ENCODE peak calls at places on chromosome 10, in ten cellular contexts. One of them, this sample, is unnamed.

GRCh38 chr10:16518822-16519221 is 2.9 kb downstream of the C1QL3 start:
- DNase-seq in heart right ventricle: no peak
- DNase-seq in fibroblast of lung: peak; percentile 13
- DNase-seq in kidney: no peak
- DNase-seq in uterus: no peak
- DNase-seq in heart left ventricle: no peak
- DNase-seq in CD8-positive, alpha-beta T cell: no peak
- DNase-seq in cardiac muscle cell: no peak
- DNase-seq in right cardiac atrium: no peak
- DNase-seq in mesendoderm: no peak
- DNase-seq in this sample: no peak

GRCh38 chr10:131968949-131969348 is 12.8 kb downstream of the BNIP3 start:
- DNase-seq in heart right ventricle: no peak
- DNase-seq in fibroblast of lung: no peak
- DNase-seq in kidney: no peak
- DNase-seq in uterus: no peak
- DNase-seq in heart left ventricle: no peak
- DNase-seq in CD8-positive, alpha-beta T cell: no peak
- DNase-seq in cardiac muscle cell: no peak
- DNase-seq in right cardiac atrium: no peak
- DNase-seq in mesendoderm: no peak
- DNase-seq in this sample: no peak

GRCh38 chr10:73065441-73065840 is 31.2 kb downstream of the P4HA1 start:
- DNase-seq in heart right ventricle: no peak
- DNase-seq in fibroblast of lung: peak; percentile 4
- DNase-seq in kidney: no peak
- DNase-seq in uterus: no peak
- DNase-seq in heart left ventricle: no peak
- DNase-seq in CD8-positive, alpha-beta T cell: no peak
- DNase-seq in cardiac muscle cell: no peak
- DNase-seq in right cardiac atrium: no peak
- DNase-seq in mesendoderm: no peak
- DNase-seq in this sample: no peak

GRCh38 chr10:612696-613095 is 76.8 kb downstream of the DIP2C start:
- DNase-seq in heart right ventricle: no peak
- DNase-seq in fibroblast of lung: no peak
- DNase-seq in kidney: peak; percentile 18
- DNase-seq in uterus: no peak
- DNase-seq in heart left ventricle: no peak
- DNase-seq in CD8-positive, alpha-beta T cell: no peak
- DNase-seq in cardiac muscle cell: no peak
- DNase-seq in right cardiac atrium: no peak
- DNase-seq in mesendoderm: no peak
- DNase-seq in this sample: no peak

GRCh38 chr10:42690449-42691360 is 52.3 kb upstream of the ZNF33B start:
- DNase-seq in heart right ventricle: no peak
- DNase-seq in fibroblast of lung: no peak
- DNase-seq in kidney: no peak
- DNase-seq in uterus: no peak
- DNase-seq in heart left ventricle: no peak
- DNase-seq in CD8-positive, alpha-beta T cell: no peak
- DNase-seq in cardiac muscle cell: no peak
- DNase-seq in right cardiac atrium: no peak
- DNase-seq in mesendoderm: peak; percentile 0
- DNase-seq in this sample: no peak

GRCh38 chr10:8659982-8660381 is 605.5 kb downstream of the GATA3 start:
- DNase-seq in heart right ventricle: no peak
- DNase-seq in fibroblast of lung: no peak
- DNase-seq in kidney: no peak
- DNase-seq in uterus: no peak
- DNase-seq in heart left ventricle: no peak
- DNase-seq in CD8-positive, alpha-beta T cell: no peak
- DNase-seq in cardiac muscle cell: no peak
- DNase-seq in right cardiac atrium: no peak
- DNase-seq in mesendoderm: no peak
- DNase-seq in this sample: no peak

GRCh38 chr10:119658274-119658673 is 7.1 kb downstream of the BAG3 start:
- DNase-seq in heart right ventricle: peak; percentile 79
- DNase-seq in fibroblast of lung: peak; percentile 93
- DNase-seq in kidney: peak; percentile 95
- DNase-seq in uterus: peak; percentile 86
- DNase-seq in heart left ventricle: peak; percentile 63
- DNase-seq in CD8-positive, alpha-beta T cell: no peak
- DNase-seq in cardiac muscle cell: peak; percentile 90
- DNase-seq in right cardiac atrium: peak; percentile 88
- DNase-seq in mesendoderm: peak; percentile 88
- DNase-seq in this sample: peak; percentile 70

GRCh38 chr10:77816311-77816710 is 110.2 kb downstream of the DLG5 start:
- DNase-seq in heart right ventricle: no peak
- DNase-seq in fibroblast of lung: no peak
- DNase-seq in kidney: peak; percentile 54
- DNase-seq in uterus: no peak
- DNase-seq in heart left ventricle: no peak
- DNase-seq in CD8-positive, alpha-beta T cell: no peak
- DNase-seq in cardiac muscle cell: no peak
- DNase-seq in right cardiac atrium: no peak
- DNase-seq in mesendoderm: no peak
- DNase-seq in this sample: no peak

DNA sequence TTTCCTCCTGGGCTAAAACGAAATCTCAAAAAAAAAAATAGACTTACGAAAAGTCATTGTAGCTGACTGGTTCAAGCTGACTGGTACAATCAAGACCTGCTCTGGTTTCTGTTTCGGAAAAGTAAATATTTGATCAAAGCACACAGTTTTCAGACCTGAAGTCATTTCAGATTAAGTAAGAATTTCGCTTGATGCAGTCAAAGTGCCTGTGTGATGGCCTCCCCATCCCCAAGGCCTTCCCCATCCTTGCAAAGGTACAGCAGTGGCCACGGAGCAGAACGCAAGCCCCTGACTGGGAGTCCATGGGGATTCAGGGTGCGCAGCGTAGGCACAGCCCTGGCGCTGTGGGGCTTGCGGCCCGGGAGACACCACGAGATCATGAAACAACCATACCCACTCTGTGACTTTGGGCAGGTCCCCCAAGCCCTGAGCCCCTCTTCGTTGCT is 29.2 kb downstream of the CHST15 start:
- DNase-seq in heart right ventricle: no peak
- DNase-seq in fibroblast of lung: no peak
- DNase-seq in kidney: no peak
- DNase-seq in uterus: no peak
- DNase-seq in heart left ventricle: no peak
- DNase-seq in CD8-positive, alpha-beta T cell: no peak
- DNase-seq in cardiac muscle cell: no peak
- DNase-seq in right cardiac atrium: no peak
- DNase-seq in mesendoderm: no peak
- DNase-seq in this sample: no peak
- H3K4me1 ChIP-seq in heart right ventricle: peaks cover 9% of the 10 kb centered on the region
- H3K4me1 ChIP-seq in fibroblast of lung: no peaks in the 10 kb centered on the region
- H3K4me1 ChIP-seq in kidney: peaks cover 11% of the 10 kb centered on the region
- H3K4me1 ChIP-seq in uterus: no peaks in the 10 kb centered on the region
- H3K4me1 ChIP-seq in heart left ventricle: peaks cover 18% of the 10 kb centered on the region
- H3K4me1 ChIP-seq in CD8-positive, alpha-beta T cell: peaks cover 12% of the 10 kb centered on the region
- H3K4me1 ChIP-seq in cardiac muscle cell: no peaks in the 10 kb centered on the region
- H3K4me1 ChIP-seq in right cardiac atrium: peaks cover 5% of the 10 kb centered on the region
- H3K4me1 ChIP-seq in mesendoderm: peaks cover 9% of the 10 kb centered on the region
- H3K4me1 ChIP-seq in this sample: peaks cover 9% of the 10 kb centered on the region

GRCh38 chr10:70576803-70577517 is 25.6 kb downstream of the PRF1 start:
- DNase-seq in heart right ventricle: no peak
- DNase-seq in fibroblast of lung: peak; percentile 30
- DNase-seq in kidney: no peak
- DNase-seq in uterus: no peak
- DNase-seq in heart left ventricle: no peak
- DNase-seq in CD8-positive, alpha-beta T cell: no peak
- DNase-seq in cardiac muscle cell: no peak
- DNase-seq in right cardiac atrium: no peak
- DNase-seq in mesendoderm: no peak
- DNase-seq in this sample: no peak

GRCh38 chr10:70575486-70575873 is 27.1 kb downstream of the PRF1 start:
- DNase-seq in heart right ventricle: no peak
- DNase-seq in fibroblast of lung: no peak
- DNase-seq in kidney: peak; percentile 66
- DNase-seq in uterus: no peak
- DNase-seq in heart left ventricle: no peak
- DNase-seq in CD8-positive, alpha-beta T cell: no peak
- DNase-seq in cardiac muscle cell: no peak
- DNase-seq in right cardiac atrium: no peak
- DNase-seq in mesendoderm: no peak
- DNase-seq in this sample: no peak

GRCh38 chr10:70573599-70574506 is 28.7 kb downstream of the PRF1 start:
- DNase-seq in heart right ventricle: no peak
- DNase-seq in fibroblast of lung: no peak
- DNase-seq in kidney: peak; percentile 10
- DNase-seq in uterus: no peak
- DNase-seq in heart left ventricle: no peak
- DNase-seq in CD8-positive, alpha-beta T cell: no peak
- DNase-seq in cardiac muscle cell: no peak
- DNase-seq in right cardiac atrium: no peak
- DNase-seq in mesendoderm: no peak
- DNase-seq in this sample: no peak

GRCh38 chr10:70578371-70578947 is 24.1 kb downstream of the PRF1 start:
- DNase-seq in heart right ventricle: no peak
- DNase-seq in fibroblast of lung: peak; percentile 58
- DNase-seq in kidney: peak; percentile 12
- DNase-seq in uterus: no peak
- DNase-seq in heart left ventricle: no peak
- DNase-seq in CD8-positive, alpha-beta T cell: peak; percentile 54
- DNase-seq in cardiac muscle cell: peak; percentile 60
- DNase-seq in right cardiac atrium: no peak
- DNase-seq in mesendoderm: no peak
- DNase-seq in this sample: peak; percentile 89

DNA sequence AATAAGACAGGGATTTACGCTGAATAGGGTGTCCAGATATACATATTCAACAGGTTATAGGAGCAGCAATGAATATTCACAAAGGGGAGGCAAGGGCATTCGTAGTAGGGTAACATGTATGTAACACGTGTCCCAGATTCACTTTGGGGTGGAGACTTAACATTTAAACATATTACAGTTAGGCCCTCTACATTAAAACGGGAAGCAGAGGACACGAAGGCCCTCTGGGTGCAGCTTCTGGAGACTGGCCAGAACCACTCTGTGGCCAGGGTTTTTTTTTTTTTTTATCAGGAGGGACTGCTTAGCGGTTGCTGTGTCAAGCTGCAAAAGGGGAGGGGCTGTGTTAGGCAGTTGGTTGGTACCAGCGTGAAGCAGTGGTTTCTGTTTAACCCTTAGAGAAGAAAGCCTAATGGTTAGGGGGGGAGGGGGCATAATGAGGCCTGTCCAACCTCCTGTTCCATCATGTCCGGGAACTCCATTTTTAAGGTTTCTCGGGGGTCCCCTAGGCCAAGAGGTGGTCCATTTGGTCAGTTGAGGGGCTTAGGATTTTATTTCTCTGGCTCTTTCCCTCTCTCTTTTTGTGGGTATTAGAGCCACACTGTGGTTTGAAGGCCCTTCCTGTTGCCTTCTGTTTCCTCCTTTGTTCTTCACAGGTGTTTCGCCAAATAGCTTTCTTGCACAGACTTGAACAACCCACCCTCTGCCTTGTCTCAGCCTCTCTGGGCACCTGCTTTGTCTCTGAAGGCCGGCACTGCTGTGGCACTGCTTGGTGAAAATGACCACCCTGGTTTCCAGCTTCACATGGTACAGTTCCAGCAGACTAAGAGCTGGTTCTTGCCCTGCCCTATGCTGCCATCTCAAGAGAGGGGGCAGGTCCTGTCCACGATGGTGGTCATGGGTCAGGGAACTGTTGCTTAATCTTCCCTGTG is 26.4 kb downstream of the PRF1 start:
- DNase-seq in heart right ventricle: peak; percentile 38
- DNase-seq in fibroblast of lung: peak; percentile 66
- DNase-seq in kidney: peak; percentile 61
- DNase-seq in uterus: no peak
- DNase-seq in heart left ventricle: peak; percentile 69
- DNase-seq in CD8-positive, alpha-beta T cell: no peak
- DNase-seq in cardiac muscle cell: peak; percentile 77
- DNase-seq in right cardiac atrium: peak; percentile 57
- DNase-seq in mesendoderm: peak; percentile 26
- DNase-seq in this sample: no peak
- H3K4me3 ChIP-seq in heart right ventricle: no peak overlapping the region
- H3K4me3 ChIP-seq in fibroblast of lung: no peak overlapping the region
- H3K4me3 ChIP-seq in kidney: no peak overlapping the region
- H3K4me3 ChIP-seq in uterus: no peak overlapping the region
- H3K4me3 ChIP-seq in heart left ventricle: no peak overlapping the region
- H3K4me3 ChIP-seq in CD8-positive, alpha-beta T cell: no peak overlapping the region
- H3K4me3 ChIP-seq in cardiac muscle cell: no peak overlapping the region
- H3K4me3 ChIP-seq in right cardiac atrium: no peak overlapping the region
- H3K4me3 ChIP-seq in mesendoderm: no peak overlapping the region
- H3K4me3 ChIP-seq in this sample: no peak overlapping the region

GRCh38 chr10:122124342-122124741 is 135.4 kb downstream of the TACC2 start:
- DNase-seq in heart right ventricle: no peak
- DNase-seq in fibroblast of lung: no peak
- DNase-seq in kidney: peak; percentile 58
- DNase-seq in uterus: no peak
- DNase-seq in heart left ventricle: no peak
- DNase-seq in CD8-positive, alpha-beta T cell: no peak
- DNase-seq in cardiac muscle cell: no peak
- DNase-seq in right cardiac atrium: no peak
- DNase-seq in mesendoderm: no peak
- DNase-seq in this sample: no peak

GRCh38 chr10:122121059-122121458 is 132.1 kb downstream of the TACC2 start:
- DNase-seq in heart right ventricle: no peak
- DNase-seq in fibroblast of lung: no peak
- DNase-seq in kidney: no peak
- DNase-seq in uterus: no peak
- DNase-seq in heart left ventricle: no peak
- DNase-seq in CD8-positive, alpha-beta T cell: no peak
- DNase-seq in cardiac muscle cell: no peak
- DNase-seq in right cardiac atrium: no peak
- DNase-seq in mesendoderm: no peak
- DNase-seq in this sample: no peak

GRCh38 chr10:122122493-122122892 is 133.5 kb downstream of the TACC2 start:
- DNase-seq in heart right ventricle: no peak
- DNase-seq in fibroblast of lung: no peak
- DNase-seq in kidney: peak; percentile 31
- DNase-seq in uterus: no peak
- DNase-seq in heart left ventricle: no peak
- DNase-seq in CD8-positive, alpha-beta T cell: no peak
- DNase-seq in cardiac muscle cell: no peak
- DNase-seq in right cardiac atrium: no peak
- DNase-seq in mesendoderm: no peak
- DNase-seq in this sample: no peak

GRCh38 chr10:122124808-122125207 is 135.8 kb downstream of the TACC2 start:
- DNase-seq in heart right ventricle: no peak
- DNase-seq in fibroblast of lung: no peak
- DNase-seq in kidney: peak; percentile 30
- DNase-seq in uterus: no peak
- DNase-seq in heart left ventricle: no peak
- DNase-seq in CD8-positive, alpha-beta T cell: no peak
- DNase-seq in cardiac muscle cell: no peak
- DNase-seq in right cardiac atrium: no peak
- DNase-seq in mesendoderm: no peak
- DNase-seq in this sample: no peak

DNA sequence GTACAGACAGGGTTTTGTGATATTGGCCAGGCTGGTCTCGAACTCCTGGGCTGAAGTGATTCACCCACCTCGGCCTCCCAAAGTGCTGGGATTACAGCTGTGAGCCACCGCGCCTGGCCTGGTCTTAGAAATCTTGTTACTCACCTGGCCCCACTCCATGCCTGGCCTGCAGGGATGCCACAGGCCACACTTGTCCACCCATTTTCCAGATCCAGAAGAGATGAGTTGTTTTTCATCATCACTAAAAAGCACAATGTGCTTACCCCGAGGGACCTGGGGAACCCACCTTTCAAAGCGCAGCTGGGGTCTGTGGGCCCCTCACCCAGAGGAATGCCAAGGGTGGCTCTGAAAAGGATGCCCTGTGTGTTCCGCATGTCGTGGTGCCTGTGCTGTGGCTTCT is 134.2 kb downstream of the TACC2 start:
- DNase-seq in heart right ventricle: no peak
- DNase-seq in fibroblast of lung: no peak
- DNase-seq in kidney: peak; percentile 25
- DNase-seq in uterus: no peak
- DNase-seq in heart left ventricle: no peak
- DNase-seq in CD8-positive, alpha-beta T cell: no peak
- DNase-seq in cardiac muscle cell: no peak
- DNase-seq in right cardiac atrium: no peak
- DNase-seq in mesendoderm: no peak
- DNase-seq in this sample: no peak
- H3K4me1 ChIP-seq in heart right ventricle: peaks cover 46% of the 10 kb centered on the region
- H3K4me1 ChIP-seq in fibroblast of lung: peaks cover 7% of the 10 kb centered on the region
- H3K4me1 ChIP-seq in kidney: peaks cover 12% of the 10 kb centered on the region
- H3K4me1 ChIP-seq in uterus: peaks cover 6% of the 10 kb centered on the region
- H3K4me1 ChIP-seq in heart left ventricle: peaks cover 49% of the 10 kb centered on the region
- H3K4me1 ChIP-seq in CD8-positive, alpha-beta T cell: no peaks in the 10 kb centered on the region
- H3K4me1 ChIP-seq in cardiac muscle cell: peaks cover 34% of the 10 kb centered on the region
- H3K4me1 ChIP-seq in right cardiac atrium: peaks cover 6% of the 10 kb centered on the region
- H3K4me1 ChIP-seq in mesendoderm: no peaks in the 10 kb centered on the region
- H3K4me1 ChIP-seq in this sample: peaks cover 16% of the 10 kb centered on the region

DNA sequence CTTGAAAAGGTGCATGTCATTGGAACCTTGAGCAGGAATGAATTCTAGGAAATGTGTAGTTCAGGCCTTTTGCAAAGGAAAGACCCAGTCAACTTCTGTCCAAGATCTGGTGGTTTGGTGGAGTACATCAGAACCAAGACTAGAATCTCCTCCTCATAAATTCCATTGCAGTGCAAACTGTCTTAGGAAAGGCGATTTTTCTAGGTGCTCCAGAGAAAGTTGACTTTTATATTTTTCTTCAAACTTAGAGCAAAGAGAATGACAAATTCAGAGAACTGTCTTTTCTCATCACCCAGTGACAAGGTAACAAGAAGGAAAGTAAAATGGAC is 50.0 kb downstream of the PRTFDC1 start:
- DNase-seq in heart right ventricle: no peak
- DNase-seq in fibroblast of lung: no peak
- DNase-seq in kidney: no peak
- DNase-seq in uterus: no peak
- DNase-seq in heart left ventricle: no peak
- DNase-seq in CD8-positive, alpha-beta T cell: no peak
- DNase-seq in cardiac muscle cell: no peak
- DNase-seq in right cardiac atrium: no peak
- DNase-seq in mesendoderm: no peak
- DNase-seq in this sample: no peak
- H3K4me3 ChIP-seq in heart right ventricle: no peak overlapping the region
- H3K4me3 ChIP-seq in fibroblast of lung: no peak overlapping the region
- H3K4me3 ChIP-seq in kidney: no peak overlapping the region
- H3K4me3 ChIP-seq in uterus: no peak overlapping the region
- H3K4me3 ChIP-seq in heart left ventricle: no peak overlapping the region
- H3K4me3 ChIP-seq in CD8-positive, alpha-beta T cell: no peak overlapping the region
- H3K4me3 ChIP-seq in cardiac muscle cell: no peak overlapping the region
- H3K4me3 ChIP-seq in right cardiac atrium: no peak overlapping the region
- H3K4me3 ChIP-seq in mesendoderm: no peak overlapping the region
- H3K4me3 ChIP-seq in this sample: no peak overlapping the region